ENCODE peak calls at places on chromosomes 5 and 9, in eight cellular contexts. One of them, this sample, is unnamed. For H3K27me3, the result is how much of the 10 kb centered on the place peaks cover.

GRCh38 chr5:80182802-80183645 is 72.8 kb downstream of the SERINC5 start:
- DNase-seq in uterus: no peak
- DNase-seq in stomach: no peak
- DNase-seq in IMR-90: no peak
- DNase-seq in transverse colon: peak
- DNase-seq in sigmoid colon: no peak
- DNase-seq in prostate gland: no peak
- DNase-seq in HCT116: no peak
- DNase-seq in this sample: no peak

GRCh38 chr5:178221203-178221771 is 11.3 kb downstream of the PHYKPL start:
- DNase-seq in sigmoid colon: no peak
- DNase-seq in prostate gland: no peak
- DNase-seq in transverse colon: peak
- DNase-seq in uterus: no peak
- DNase-seq in HCT116: no peak
- DNase-seq in IMR-90: no peak
- DNase-seq in stomach: no peak
- DNase-seq in this sample: no peak

GRCh38 chr5:150309101-150309897 is 6.6 kb upstream of the ARSI start:
- DNase-seq in IMR-90: no peak
- DNase-seq in HCT116: no peak
- DNase-seq in prostate gland: no peak
- DNase-seq in stomach: no peak
- DNase-seq in uterus: no peak
- DNase-seq in transverse colon: no peak
- DNase-seq in sigmoid colon: no peak
- DNase-seq in this sample: no peak

GRCh38 chr5:82406200-82406773 is 128.1 kb upstream of the RPS23 start:
- DNase-seq in transverse colon: no peak
- DNase-seq in stomach: no peak
- DNase-seq in uterus: peak
- DNase-seq in sigmoid colon: no peak
- DNase-seq in IMR-90: peak
- DNase-seq in prostate gland: no peak
- DNase-seq in HCT116: no peak
- DNase-seq in this sample: no peak

GRCh38 chr9:12699529-12699928 is 6.3 kb downstream of the TYRP1 start:
- DNase-seq in sigmoid colon: no peak
- DNase-seq in IMR-90: peak
- DNase-seq in HCT116: no peak
- DNase-seq in transverse colon: no peak
- DNase-seq in uterus: no peak
- DNase-seq in stomach: no peak
- DNase-seq in prostate gland: no peak
- DNase-seq in this sample: no peak

GRCh38 chr9:19493174-19493811 is 84.5 kb downstream of the ACER2 start:
- DNase-seq in sigmoid colon: no peak
- DNase-seq in stomach: peak
- DNase-seq in IMR-90: peak
- DNase-seq in uterus: peak
- DNase-seq in transverse colon: peak
- DNase-seq in HCT116: peak
- DNase-seq in prostate gland: peak
- DNase-seq in this sample: peak

GRCh38 chr5:77143998-77144836 is 57.1 kb upstream of the ZBED3 start:
- DNase-seq in HCT116: peak
- DNase-seq in stomach: peak
- DNase-seq in uterus: peak
- DNase-seq in transverse colon: peak
- DNase-seq in prostate gland: peak
- DNase-seq in IMR-90: peak
- DNase-seq in sigmoid colon: peak
- DNase-seq in this sample: peak

GRCh38 chr5:126446498-126447224 is 23.5 kb downstream of the GRAMD2B start:
- DNase-seq in uterus: no peak
- DNase-seq in prostate gland: no peak
- DNase-seq in stomach: no peak
- DNase-seq in sigmoid colon: peak
- DNase-seq in transverse colon: peak
- DNase-seq in HCT116: peak
- DNase-seq in IMR-90: peak
- DNase-seq in this sample: no peak

GRCh38 chr9:115691097-115691496 is 462.5 kb upstream of the PAPPA start:
- DNase-seq in stomach: no peak
- DNase-seq in prostate gland: no peak
- DNase-seq in uterus: no peak
- DNase-seq in IMR-90: peak
- DNase-seq in sigmoid colon: no peak
- DNase-seq in transverse colon: no peak
- DNase-seq in HCT116: no peak
- DNase-seq in this sample: no peak

GRCh38 chr9:136187197-136187596 is 17.7 kb downstream of the LHX3 start:
- DNase-seq in prostate gland: no peak
- DNase-seq in IMR-90: no peak
- DNase-seq in uterus: no peak
- DNase-seq in HCT116: no peak
- DNase-seq in sigmoid colon: no peak
- DNase-seq in stomach: no peak
- DNase-seq in transverse colon: no peak
- DNase-seq in this sample: no peak
- H3K27me3 ChIP-seq in prostate gland: under half
- H3K27me3 ChIP-seq in IMR-90: half or more
- H3K27me3 ChIP-seq in uterus: under half
- H3K27me3 ChIP-seq in HCT116: under half
- H3K27me3 ChIP-seq in sigmoid colon: half or more
- H3K27me3 ChIP-seq in stomach: half or more
- H3K27me3 ChIP-seq in transverse colon: half or more
- H3K27me3 ChIP-seq in this sample: under half

DNA sequence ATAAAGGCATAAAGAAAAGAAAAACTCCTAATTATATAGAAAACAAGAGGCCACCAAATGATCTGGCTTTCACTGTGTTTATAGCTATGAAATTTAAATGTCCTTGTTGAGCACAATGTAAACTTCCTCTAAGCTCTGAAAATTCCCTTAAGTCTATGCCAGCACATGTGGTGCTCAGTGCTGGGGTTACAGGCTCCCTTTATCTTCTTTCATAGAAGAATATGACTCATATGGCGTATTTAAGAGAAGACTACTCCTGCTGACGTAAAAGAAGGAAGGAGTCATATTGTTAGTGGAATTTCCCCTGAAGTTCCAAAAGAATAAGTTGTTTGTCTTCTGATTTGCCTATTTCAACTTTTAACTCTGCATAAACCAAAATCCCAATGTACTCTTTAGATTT is 30.4 kb downstream of the RNF145 start:
- DNase-seq in prostate gland: peak
- DNase-seq in uterus: peak
- DNase-seq in stomach: no peak
- DNase-seq in transverse colon: peak
- DNase-seq in sigmoid colon: no peak
- DNase-seq in IMR-90: peak
- DNase-seq in HCT116: peak
- DNase-seq in this sample: no peak
- TF ChIP-seq POLR2A in prostate gland: peak
- TF ChIP-seq POLR2A in uterus: no peak
- TF ChIP-seq POLR2A in stomach: no peak
- TF ChIP-seq POLR2A in transverse colon: no peak
- TF ChIP-seq POLR2A in sigmoid colon: no peak
- TF ChIP-seq POLR2A in IMR-90: peak
- TF ChIP-seq POLR2A in HCT116: no peak
- TF ChIP-seq POLR2A in this sample: no peak

GRCh38 chr9:121269888-121270254 is 1.9 kb downstream of the GSN start:
- DNase-seq in HCT116: no peak
- DNase-seq in stomach: no peak
- DNase-seq in uterus: no peak
- DNase-seq in transverse colon: no peak
- DNase-seq in sigmoid colon: no peak
- DNase-seq in IMR-90: no peak
- DNase-seq in prostate gland: no peak
- DNase-seq in this sample: no peak
- H3K27ac ChIP-seq in HCT116: no peak
- H3K27ac ChIP-seq in stomach: peak
- H3K27ac ChIP-seq in uterus: peak
- H3K27ac ChIP-seq in transverse colon: peak
- H3K27ac ChIP-seq in sigmoid colon: peak
- H3K27ac ChIP-seq in IMR-90: peak
- H3K27ac ChIP-seq in prostate gland: peak
- H3K27ac ChIP-seq in this sample: peak

GRCh38 chr5:140044041-140044440 is 942 bp upstream of the NRG2 start:
- DNase-seq in IMR-90: no peak
- DNase-seq in transverse colon: no peak
- DNase-seq in HCT116: no peak
- DNase-seq in stomach: no peak
- DNase-seq in prostate gland: no peak
- DNase-seq in uterus: no peak
- DNase-seq in sigmoid colon: no peak
- DNase-seq in this sample: no peak
- H3K27me3 ChIP-seq in IMR-90: under half
- H3K27me3 ChIP-seq in transverse colon: half or more
- H3K27me3 ChIP-seq in HCT116: under half
- H3K27me3 ChIP-seq in stomach: under half
- H3K27me3 ChIP-seq in prostate gland: under half
- H3K27me3 ChIP-seq in uterus: under half
- H3K27me3 ChIP-seq in sigmoid colon: under half
- H3K27me3 ChIP-seq in this sample: under half

DNA sequence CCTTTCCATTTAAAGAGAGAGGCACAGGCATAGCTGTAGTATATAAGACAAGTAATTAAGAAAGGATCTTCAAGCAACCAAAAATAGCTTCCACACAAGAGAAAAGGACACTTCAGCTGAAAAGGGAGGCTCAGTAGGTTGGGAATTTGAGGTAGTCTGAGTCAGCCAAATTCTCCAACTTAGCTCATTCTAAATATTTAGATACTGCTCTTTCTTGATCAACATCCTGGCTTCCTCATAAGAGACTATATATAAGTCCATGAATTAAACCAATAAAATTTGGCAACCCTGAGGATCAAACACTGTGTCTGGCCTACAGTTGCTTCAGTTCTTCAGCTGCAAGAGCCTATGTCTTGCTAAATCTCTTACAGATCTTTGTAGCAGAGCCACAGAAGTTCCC is 17.8 kb downstream of the HINT1 start:
- DNase-seq in IMR-90: peak
- DNase-seq in uterus: no peak
- DNase-seq in stomach: no peak
- DNase-seq in prostate gland: no peak
- DNase-seq in HCT116: no peak
- DNase-seq in transverse colon: no peak
- DNase-seq in sigmoid colon: no peak
- DNase-seq in this sample: no peak
- TF ChIP-seq POLR2A in IMR-90: no peak
- TF ChIP-seq POLR2A in uterus: no peak
- TF ChIP-seq POLR2A in stomach: no peak
- TF ChIP-seq POLR2A in prostate gland: no peak
- TF ChIP-seq POLR2A in HCT116: no peak
- TF ChIP-seq POLR2A in transverse colon: no peak
- TF ChIP-seq POLR2A in sigmoid colon: no peak
- TF ChIP-seq POLR2A in this sample: no peak

GRCh38 chr5:15789661-15790060 is 289.7 kb downstream of the FBXL7 start:
- DNase-seq in transverse colon: no peak
- DNase-seq in sigmoid colon: no peak
- DNase-seq in uterus: peak
- DNase-seq in HCT116: no peak
- DNase-seq in stomach: no peak
- DNase-seq in IMR-90: peak
- DNase-seq in prostate gland: no peak
- DNase-seq in this sample: no peak

GRCh38 chr5:15786884-15787283 is 286.9 kb downstream of the FBXL7 start:
- DNase-seq in sigmoid colon: no peak
- DNase-seq in stomach: no peak
- DNase-seq in transverse colon: no peak
- DNase-seq in prostate gland: no peak
- DNase-seq in IMR-90: no peak
- DNase-seq in uterus: no peak
- DNase-seq in HCT116: no peak
- DNase-seq in this sample: no peak

GRCh38 chr5:15785636-15786035 is 285.7 kb downstream of the FBXL7 start:
- DNase-seq in HCT116: no peak
- DNase-seq in sigmoid colon: no peak
- DNase-seq in IMR-90: no peak
- DNase-seq in transverse colon: no peak
- DNase-seq in prostate gland: no peak
- DNase-seq in uterus: no peak
- DNase-seq in stomach: no peak
- DNase-seq in this sample: no peak

GRCh38 chr5:15790446-15791005 is 290.5 kb downstream of the FBXL7 start:
- DNase-seq in HCT116: no peak
- DNase-seq in sigmoid colon: no peak
- DNase-seq in stomach: no peak
- DNase-seq in IMR-90: no peak
- DNase-seq in prostate gland: no peak
- DNase-seq in transverse colon: no peak
- DNase-seq in uterus: no peak
- DNase-seq in this sample: no peak

DNA sequence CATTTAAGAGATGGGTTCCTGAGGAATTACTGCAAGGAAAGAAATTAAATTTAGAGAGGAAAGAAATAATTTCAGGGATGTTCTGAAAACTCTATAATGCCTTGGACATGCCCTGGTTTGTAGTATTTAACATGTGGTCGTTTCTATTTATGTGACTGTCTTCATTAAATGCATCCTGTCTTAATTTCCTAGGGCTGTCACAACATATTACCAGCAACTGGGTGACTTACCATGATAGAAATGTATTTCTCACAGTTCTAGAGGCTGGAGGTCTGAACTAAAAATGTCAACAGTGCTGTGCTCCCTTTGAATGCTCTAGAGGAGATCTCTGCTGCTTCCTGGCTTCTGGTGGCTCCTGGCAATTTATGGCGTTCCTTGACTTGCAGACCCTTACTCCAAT is 287.7 kb downstream of the FBXL7 start:
- DNase-seq in stomach: no peak
- DNase-seq in prostate gland: no peak
- DNase-seq in sigmoid colon: no peak
- DNase-seq in IMR-90: no peak
- DNase-seq in HCT116: no peak
- DNase-seq in transverse colon: no peak
- DNase-seq in uterus: no peak
- DNase-seq in this sample: no peak
- H3K27ac ChIP-seq in stomach: no peak
- H3K27ac ChIP-seq in prostate gland: no peak
- H3K27ac ChIP-seq in sigmoid colon: no peak
- H3K27ac ChIP-seq in IMR-90: no peak
- H3K27ac ChIP-seq in HCT116: no peak
- H3K27ac ChIP-seq in transverse colon: no peak
- H3K27ac ChIP-seq in uterus: no peak
- H3K27ac ChIP-seq in this sample: no peak

This sample was measured in tibial nerve.